ENCODE peak calls at places on chromosome 16, in four cellular contexts. R is GM12878, X is HepG2, G is H1. A is an unnamed sample.

GRCh38 chr16:30368122-30368791 is 2.0 kb downstream of the TBC1D10B start:
- DNase-seq in R (no peak), X (no peak), G (no peak), A (no peak)

GRCh38 chr16:83653785-83654184 is 154.0 kb upstream of the HSBP1 start:
- DNase-seq in R (no peak), X (no peak), G (no peak), A (no peak)

GRCh38 chr16:50386139-50386538 is 17.4 kb upstream of the BRD7 start:
- DNase-seq in R (no peak), X (no peak), G (no peak), A (no peak)

GRCh38 chr16:78257376-78257728 is 157.9 kb downstream of the WWOX start:
- DNase-seq in R (no peak), X (no peak), G (no peak), A (no peak)

GRCh38 chr16:50692999-50693781 is at the start of gene NOD2:
- DNase-seq in R (no peak), X (no peak), G (no peak), A (no peak)

GRCh38 chr16:3945751-3946603 is 65.5 kb upstream of the CREBBP start:
- DNase-seq in R (no peak), X (peak), G (no peak), A (no peak)

GRCh38 chr16:48810803-48811453 is 200.9 kb upstream of the N4BP1 start:
- DNase-seq in R (no peak), X (no peak), G (no peak), A (no peak)

GRCh38 chr16:9597967-9598730 is 506.7 kb downstream of the HAPSTR1 start:
- DNase-seq in R (no peak), X (no peak), G (no peak), A (no peak)

GRCh38 chr16:54817432-54817831 is 113.2 kb upstream of the IRX5 start:
- DNase-seq in R (no peak), X (peak), G (no peak), A (no peak)

GRCh38 chr16:58937661-58938060 is 203.5 kb upstream of the GOT2 start:
- DNase-seq in R (no peak), X (no peak), G (no peak), A (no peak)

GRCh38 chr16:79593074-79593531 is 7.4 kb downstream of the MAF start:
- DNase-seq in R (no peak), X (no peak), G (no peak), A (no peak)

GRCh38 chr16:66486773-66487579 is 59.9 kb downstream of the BEAN1 start:
- DNase-seq in R (no peak), X (no peak), G (no peak), A (no peak)

GRCh38 chr16:50261707-50262235 is 4.6 kb upstream of the ADCY7 start:
- DNase-seq in R (no peak), X (peak), G (no peak), A (no peak)

GRCh38 chr16:14365200-14365851 is 264.7 kb downstream of the PARN start:
- DNase-seq in R (no peak), X (no peak), G (no peak), A (no peak)

GRCh38 chr16:56912746-56913703 is 18.9 kb upstream of the HERPUD1 start:
- DNase-seq in R (no peak), X (no peak), G (no peak), A (no peak)

GRCh38 chr16:58317608-58318152 is 22.9 kb upstream of the PRSS54 start:
- DNase-seq in R (no peak), X (no peak), G (no peak), A (no peak)

GRCh38 chr16:49575352-49576172 is 202.0 kb downstream of the C16orf78 start:
- DNase-seq in R (peak), X (no peak), G (no peak), A (no peak)

GRCh38 chr16:19841184-19841583 is 43.5 kb downstream of the GPRC5B start:
- DNase-seq in R (no peak), X (no peak), G (no peak), A (no peak)

GRCh38 chr16:17607075-17607509 is 136.3 kb upstream of the XYLT1 start:
- DNase-seq in R (no peak), X (no peak), G (no peak), A (no peak)

GRCh38 chr16:56348168-56349085 is 76.9 kb downstream of the AMFR start:
- DNase-seq in R (no peak), X (no peak), G (no peak), A (no peak)

GRCh38 chr16:66198641-66199040 is 167.8 kb upstream of the CDH5 start:
- DNase-seq in R (no peak), X (no peak), G (no peak), A (no peak)

GRCh38 chr16:70151391-70151790 is 22.2 kb upstream of the CLEC18C start:
- DNase-seq in R (no peak), X (no peak), G (no peak), A (no peak)

GRCh38 chr16:85112364-85112763 is at the start of gene CIBAR2:
- DNase-seq in R (no peak), X (no peak), G (no peak), A (no peak)

GRCh38 chr16:89060207-89060794 is 33.4 kb upstream of the ACSF3 start:
- DNase-seq in R (peak), X (no peak), G (no peak), A (no peak)

GRCh38 chr16:89639385-89639784 is 18.1 kb downstream of the CHMP1A start:
- DNase-seq in R (no peak), X (no peak), G (no peak), A (no peak)

GRCh38 chr16:81620796-81621195 is 158.3 kb upstream of the PLCG2 start:
- DNase-seq in R (no peak), X (no peak), G (no peak), A (no peak)

GRCh38 chr16:81618187-81618586 is 160.9 kb upstream of the PLCG2 start:
- DNase-seq in R (no peak), X (no peak), G (no peak), A (no peak)

GRCh38 chr16:81620029-81620428 is 159.1 kb upstream of the PLCG2 start:
- DNase-seq in R (no peak), X (no peak), G (no peak), A (no peak)

GRCh38 chr16:81617021-81617346 is 162.1 kb upstream of the PLCG2 start:
- DNase-seq in R (no peak), X (no peak), G (no peak), A (no peak)

GRCh38 chr16:81618661-81619060 is 160.4 kb upstream of the PLCG2 start:
- DNase-seq in R (no peak), X (no peak), G (no peak), A (no peak)
- TF ChIP-seq SUZ12 in R (no peak), X (no peak), G (no peak), A (no peak)

DNA sequence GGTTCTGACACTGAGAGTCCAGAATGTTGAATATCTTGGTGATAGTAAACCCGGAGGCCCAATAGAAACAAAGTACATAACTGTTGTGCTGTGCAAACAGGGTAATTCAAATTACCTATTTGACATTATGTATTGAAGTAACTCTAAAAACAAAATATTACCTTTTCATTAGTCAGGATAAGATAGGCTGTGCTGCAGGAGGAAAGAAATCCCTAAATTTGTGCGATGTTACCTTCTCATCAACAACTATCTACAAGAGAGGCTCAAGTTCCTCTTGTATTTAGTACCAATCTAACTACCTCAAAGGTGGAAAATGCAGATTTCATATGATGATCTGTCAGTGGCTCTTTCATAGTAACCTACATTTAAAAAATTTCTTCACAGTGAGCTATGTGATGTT is 367.2 kb downstream of the ZFHX3 start:
- DNase-seq in R (no peak), X (no peak), G (no peak), A (no peak)
- TF ChIP-seq YY1 in R (no peak), X (no peak), G (no peak), A (no peak)

GRCh38 chr16:87463722-87464690 is 28.8 kb downstream of the ZCCHC14 start:
- DNase-seq in R (no peak), X (peak), G (no peak), A (no peak)
- H3K9ac ChIP-seq in R (no peak), X (peak), G (no peak), A (no peak)

GRCh38 chr16:65005696-65006095 is 116.2 kb downstream of the CDH11 start:
- DNase-seq in R (no peak), X (no peak), G (no peak), A (no peak)

GRCh38 chr16:65012357-65012756 is 109.5 kb downstream of the CDH11 start:
- DNase-seq in R (no peak), X (no peak), G (no peak), A (no peak)

GRCh38 chr16:65004570-65004969 is 117.3 kb downstream of the CDH11 start:
- DNase-seq in R (no peak), X (no peak), G (no peak), A (no peak)

GRCh38 chr16:65015577-65015976 is 106.3 kb downstream of the CDH11 start:
- DNase-seq in R (no peak), X (no peak), G (no peak), A (no peak)

DNA sequence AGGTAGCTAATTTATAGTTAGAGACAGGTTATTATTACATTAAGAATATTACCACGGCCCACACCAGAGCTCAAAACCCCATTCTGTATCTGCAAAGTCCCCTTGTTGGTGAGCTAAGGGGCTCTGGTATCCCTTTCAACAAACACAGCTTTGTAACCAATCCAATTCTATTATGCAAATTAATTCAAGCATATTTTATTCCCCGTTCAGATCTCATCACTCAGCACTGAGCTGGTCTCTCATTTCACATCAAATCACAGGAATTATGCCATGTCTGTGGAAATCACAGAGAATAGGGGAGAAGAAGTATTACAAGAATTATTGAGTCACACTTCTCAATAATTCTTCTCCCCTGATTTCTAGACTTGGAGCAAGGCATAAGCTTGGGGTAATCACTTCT is 111.7 kb downstream of the CDH11 start:
- DNase-seq in R (no peak), X (no peak), G (no peak), A (no peak)
- TF ChIP-seq SUZ12 in R (no peak), X (no peak), G (no peak), A (no peak)

GRCh38 chr16:67647111-67647651 is 2.2 kb downstream of the CARMIL2 start:
- DNase-seq in R (no peak), X (no peak), G (no peak), A (no peak)

GRCh38 chr16:67644038-67644437 is 906 bp upstream of the CARMIL2 start:
- DNase-seq in R (no peak), X (no peak), G (no peak), A (no peak)

GRCh38 chr16:67645397-67646121 is 615 bp downstream of the CARMIL2 start:
- DNase-seq in R (no peak), X (no peak), G (no peak), A (no peak)

GRCh38 chr16:67637625-67638024 is 7.3 kb upstream of the CARMIL2 start:
- DNase-seq in R (no peak), X (no peak), G (no peak), A (no peak)

GRCh38 chr16:67641779-67642708 is 2.9 kb upstream of the CARMIL2 start:
- DNase-seq in R (no peak), X (no peak), G (no peak), A (no peak)
- TF ChIP-seq YY1 in R (no peak), X (no peak), G (no peak), A (no peak)

GRCh38 chr16:11667221-11667823 is 933 bp upstream of the SNN start:
- DNase-seq in R (no peak), X (no peak), G (no peak), A (no peak)
- H3K9ac ChIP-seq in R (no peak), X (no peak), G (no peak), A (peak)

DNA sequence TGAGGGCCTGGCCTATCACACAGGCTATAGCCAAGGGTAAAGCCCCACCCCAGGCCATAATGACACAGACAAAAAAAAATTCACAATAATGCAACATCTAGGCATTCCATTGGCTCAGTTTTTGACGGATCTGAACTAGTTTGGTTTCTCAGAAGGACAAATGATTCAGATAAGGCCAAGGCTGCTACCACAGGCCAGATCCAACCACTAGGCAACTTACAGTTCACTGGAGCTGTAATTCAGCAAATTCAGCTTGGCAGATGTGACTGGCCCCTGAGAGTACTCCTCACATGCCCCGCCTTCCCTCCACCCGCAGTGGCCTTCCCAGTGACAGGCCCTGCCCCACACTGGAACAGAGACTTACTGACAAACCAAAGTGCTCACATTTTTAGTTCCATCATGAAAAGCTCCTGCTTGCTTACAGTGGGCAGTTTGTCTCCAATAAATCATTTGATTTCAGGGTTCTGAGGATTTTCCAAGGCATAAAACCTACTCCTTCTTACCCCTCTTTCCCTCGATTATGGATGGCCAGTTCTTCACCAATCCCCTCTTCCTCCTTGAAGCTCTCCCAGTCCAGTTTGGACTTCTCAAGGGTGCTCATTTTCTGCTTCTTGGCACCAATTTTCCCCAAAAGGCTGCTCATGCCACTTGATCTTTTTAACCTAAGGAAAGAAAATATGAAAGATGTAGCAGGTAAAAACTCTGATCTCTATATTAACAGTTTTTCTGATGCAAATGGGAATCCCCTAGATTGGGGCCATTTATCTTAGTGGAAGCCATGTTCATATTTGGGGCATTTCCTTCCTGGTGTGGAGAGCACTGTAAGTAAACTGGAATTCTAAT is 53.3 kb upstream of the BCAR1 start:
- DNase-seq in R (no peak), X (peak), G (no peak), A (no peak)
- TF ChIP-seq SUZ12 in R (no peak), X (no peak), G (no peak), A (no peak)

A was measured in NT2/D1.